ENCODE peak calls at places on chromosomes 4 and X, in four cellular contexts. P is stimulated activated CD4-positive, alpha-beta T cell treated with anti-CD3 and anti-CD28 coated beads, Interleukin-2, amount 100 ng/mL, for 24 hours; A is GM13977; C is brain pericyte. B is an unnamed sample.

GRCh38 chrX:101415180-101416130 is 7.4 kb downstream of the HNRNPH2 start:
- DNase-seq in P (no peak), A (peak), C (no peak), B (peak)

GRCh38 chr4:40246938-40247337 is 50.1 kb downstream of the RHOH start:
- DNase-seq in P (no peak), A (no peak), C (no peak), B (no peak)

GRCh38 chr4:149322203-149322602 is 493.4 kb downstream of the IQCM start:
- DNase-seq in P (no peak), A (no peak), C (no peak), B (no peak)

GRCh38 chr4:183601381-183601780 is 57.6 kb downstream of the RWDD4 start:
- DNase-seq in P (no peak), A (no peak), C (no peak), B (no peak)

GRCh38 chr4:138217567-138217966 is 24.6 kb downstream of the SLC7A11 start:
- DNase-seq in P (no peak), A (no peak), C (no peak), B (no peak)

GRCh38 chr4:7813674-7814073 is 126.0 kb downstream of the AFAP1 start:
- DNase-seq in P (no peak), A (no peak), C (no peak), B (no peak)

GRCh38 chr4:59222231-59222630 is 1977.9 kb upstream of the ADGRL3 start:
- DNase-seq in P (no peak), A (no peak), C (no peak), B (no peak)

GRCh38 chrX:131571348-131571747 is 27.5 kb downstream of the OR13H1 start:
- DNase-seq in P (no peak), A (no peak), C (no peak), B (no peak)

GRCh38 chr4:2183394-2183793 is 58.5 kb downstream of the HAUS3 start:
- DNase-seq in P (no peak), A (no peak), C (no peak), B (no peak)

GRCh38 chr4:102390438-102390837 is 45.2 kb upstream of the SLC39A8 start:
- DNase-seq in P (no peak), A (peak), C (no peak), B (peak)

GRCh38 chr4:57854748-57855147 is 744.6 kb upstream of the IGFBP7 start:
- DNase-seq in P (no peak), A (no peak), C (no peak), B (no peak)

GRCh38 chr4:183987987-183988392 is 82.9 kb downstream of the STOX2 start:
- DNase-seq in P (no peak), A (no peak), C (peak), B (no peak)

GRCh38 chr4:112145326-112145819 is at the start of gene FAM241A:
- DNase-seq in P (peak), A (peak), C (no peak), B (peak)

GRCh38 chrX:109356684-109357083 is 125.2 kb downstream of the GUCY2F start:
- DNase-seq in P (no peak), A (no peak), C (no peak), B (no peak)

GRCh38 chr4:185730387-185730786 is 81.6 kb downstream of the SORBS2 start:
- DNase-seq in P (no peak), A (no peak), C (no peak), B (no peak)

GRCh38 chr4:98908703-98909262 is 20.1 kb downstream of the EIF4E start:
- DNase-seq in P (no peak), A (no peak), C (no peak), B (no peak)

GRCh38 chr4:153113061-153113837 is 91.0 kb upstream of the TRIM2 start:
- DNase-seq in P (no peak), A (no peak), C (no peak), B (no peak)

GRCh38 chr4:128570380-128570779 is 239.1 kb upstream of the JADE1 start:
- DNase-seq in P (no peak), A (no peak), C (no peak), B (no peak)

GRCh38 chr4:113006632-113007031 is 42.8 kb upstream of the ANK2 start:
- DNase-seq in P (no peak), A (no peak), C (no peak), B (no peak)

GRCh38 chr4:81562093-81562492 is 90.4 kb upstream of the RASGEF1B start:
- DNase-seq in P (no peak), A (peak), C (no peak), B (peak)

GRCh38 chr4:145530189-145530588 is 48.5 kb downstream of the SMAD1 start:
- DNase-seq in P (no peak), A (no peak), C (no peak), B (no peak)

GRCh38 chrX:41922125-41922521 is 1.2 kb downstream of the CASK start:
- DNase-seq in P (peak), A (no peak), C (no peak), B (no peak)

GRCh38 chr4:48112017-48112667 is 21.9 kb downstream of the TXK start:
- DNase-seq in P (no peak), A (no peak), C (no peak), B (no peak)

GRCh38 chrX:17944833-17945497 is 83.9 kb upstream of the RAI2 start:
- DNase-seq in P (no peak), A (peak), C (no peak), B (peak)

GRCh38 chr4:118557298-118557851 is 127.8 kb upstream of the METTL14 start:
- DNase-seq in P (no peak), A (no peak), C (peak), B (no peak)

GRCh38 chr4:11748169-11748872 is 319.6 kb upstream of the HS3ST1 start:
- DNase-seq in P (no peak), A (no peak), C (peak), B (no peak)

GRCh38 chr4:26161030-26161824 is 159.6 kb upstream of the RBPJ start:
- DNase-seq in P (no peak), A (no peak), C (no peak), B (no peak)

GRCh38 chr4:133147365-133147821 is 1.7 kb upstream of the PCDH10 start:
- DNase-seq in P (no peak), A (no peak), C (no peak), B (no peak)

GRCh38 chr4:184815046-184815877 is 10.5 kb downstream of the ACSL1 start:
- DNase-seq in P (no peak), A (peak), C (no peak), B (peak)

B was measured in germinal center.